ENCODE peak calls at places on chromosome 9, in eight cellular contexts. One of them, this sample, is unnamed.

GRCh38 chr9:72363908-72364678 is 915 bp downstream of the ZFAND5 start:
- DNase-seq in COR-L47: peak
- DNase-seq in activated CD4-positive, alpha-beta T cell treated with anti-CD3 and anti-CD28 coated beads for 48 hours: peak
- DNase-seq in epithelial cell of esophagus: peak
- DNase-seq in adrenal gland: peak
- DNase-seq in activated CD8-positive, alpha-beta T cell treated with anti-CD3 and anti-CD28 coated beads for 36 hours: peak
- DNase-seq in RPMI8226: peak
- DNase-seq in naive B cell: peak
- DNase-seq in this sample: peak

GRCh38 chr9:127793093-127793708 is 7.4 kb downstream of the CDK9 start:
- DNase-seq in naive B cell: no peak
- DNase-seq in activated CD4-positive, alpha-beta T cell treated with anti-CD3 and anti-CD28 coated beads for 48 hours: no peak
- DNase-seq in epithelial cell of esophagus: no peak
- DNase-seq in adrenal gland: no peak
- DNase-seq in RPMI8226: no peak
- DNase-seq in activated CD8-positive, alpha-beta T cell treated with anti-CD3 and anti-CD28 coated beads for 36 hours: no peak
- DNase-seq in COR-L47: no peak
- DNase-seq in this sample: no peak

GRCh38 chr9:120692901-120693573 is 21.2 kb downstream of the MEGF9 start:
- DNase-seq in adrenal gland: no peak
- DNase-seq in epithelial cell of esophagus: no peak
- DNase-seq in naive B cell: peak
- DNase-seq in COR-L47: no peak
- DNase-seq in activated CD8-positive, alpha-beta T cell treated with anti-CD3 and anti-CD28 coated beads for 36 hours: no peak
- DNase-seq in activated CD4-positive, alpha-beta T cell treated with anti-CD3 and anti-CD28 coated beads for 48 hours: no peak
- DNase-seq in RPMI8226: no peak
- DNase-seq in this sample: no peak

GRCh38 chr9:27377147-27377807 is 80.3 kb upstream of the EQTN start:
- DNase-seq in COR-L47: peak
- DNase-seq in adrenal gland: no peak
- DNase-seq in activated CD8-positive, alpha-beta T cell treated with anti-CD3 and anti-CD28 coated beads for 36 hours: no peak
- DNase-seq in naive B cell: no peak
- DNase-seq in RPMI8226: no peak
- DNase-seq in epithelial cell of esophagus: peak
- DNase-seq in activated CD4-positive, alpha-beta T cell treated with anti-CD3 and anti-CD28 coated beads for 48 hours: no peak
- DNase-seq in this sample: no peak

GRCh38 chr9:126471084-126471611 is 142.6 kb upstream of the LMX1B start:
- DNase-seq in epithelial cell of esophagus: no peak
- DNase-seq in activated CD4-positive, alpha-beta T cell treated with anti-CD3 and anti-CD28 coated beads for 48 hours: peak
- DNase-seq in adrenal gland: peak
- DNase-seq in activated CD8-positive, alpha-beta T cell treated with anti-CD3 and anti-CD28 coated beads for 36 hours: peak
- DNase-seq in naive B cell: peak
- DNase-seq in COR-L47: no peak
- DNase-seq in RPMI8226: peak
- DNase-seq in this sample: peak

GRCh38 chr9:129278391-129279237 is 100.6 kb upstream of the IER5L start:
- DNase-seq in activated CD8-positive, alpha-beta T cell treated with anti-CD3 and anti-CD28 coated beads for 36 hours: no peak
- DNase-seq in epithelial cell of esophagus: peak
- DNase-seq in COR-L47: peak
- DNase-seq in naive B cell: no peak
- DNase-seq in RPMI8226: peak
- DNase-seq in activated CD4-positive, alpha-beta T cell treated with anti-CD3 and anti-CD28 coated beads for 48 hours: peak
- DNase-seq in adrenal gland: no peak
- DNase-seq in this sample: no peak

GRCh38 chr9:80028501-80028900 is 456.7 kb downstream of the TLE4 start:
- DNase-seq in RPMI8226: no peak
- DNase-seq in activated CD4-positive, alpha-beta T cell treated with anti-CD3 and anti-CD28 coated beads for 48 hours: no peak
- DNase-seq in epithelial cell of esophagus: no peak
- DNase-seq in adrenal gland: no peak
- DNase-seq in naive B cell: no peak
- DNase-seq in COR-L47: no peak
- DNase-seq in activated CD8-positive, alpha-beta T cell treated with anti-CD3 and anti-CD28 coated beads for 36 hours: no peak
- DNase-seq in this sample: no peak

GRCh38 chr9:4855861-4856260 is 63.1 kb downstream of the RCL1 start:
- DNase-seq in activated CD4-positive, alpha-beta T cell treated with anti-CD3 and anti-CD28 coated beads for 48 hours: no peak
- DNase-seq in naive B cell: no peak
- DNase-seq in activated CD8-positive, alpha-beta T cell treated with anti-CD3 and anti-CD28 coated beads for 36 hours: no peak
- DNase-seq in adrenal gland: no peak
- DNase-seq in epithelial cell of esophagus: peak
- DNase-seq in RPMI8226: no peak
- DNase-seq in COR-L47: no peak
- DNase-seq in this sample: no peak

GRCh38 chr9:108058137-108058779 is 568.7 kb upstream of the KLF4 start:
- DNase-seq in adrenal gland: no peak
- DNase-seq in RPMI8226: no peak
- DNase-seq in epithelial cell of esophagus: no peak
- DNase-seq in naive B cell: no peak
- DNase-seq in activated CD8-positive, alpha-beta T cell treated with anti-CD3 and anti-CD28 coated beads for 36 hours: no peak
- DNase-seq in COR-L47: no peak
- DNase-seq in activated CD4-positive, alpha-beta T cell treated with anti-CD3 and anti-CD28 coated beads for 48 hours: no peak
- DNase-seq in this sample: no peak

GRCh38 chr9:6414291-6414690 is 1.3 kb downstream of the UHRF2 start:
- DNase-seq in COR-L47: no peak
- DNase-seq in naive B cell: no peak
- DNase-seq in activated CD8-positive, alpha-beta T cell treated with anti-CD3 and anti-CD28 coated beads for 36 hours: peak
- DNase-seq in RPMI8226: peak
- DNase-seq in epithelial cell of esophagus: peak
- DNase-seq in activated CD4-positive, alpha-beta T cell treated with anti-CD3 and anti-CD28 coated beads for 48 hours: peak
- DNase-seq in adrenal gland: no peak
- DNase-seq in this sample: no peak

GRCh38 chr9:38010918-38011704 is 57.9 kb downstream of the SHB start:
- DNase-seq in activated CD4-positive, alpha-beta T cell treated with anti-CD3 and anti-CD28 coated beads for 48 hours: no peak
- DNase-seq in naive B cell: no peak
- DNase-seq in COR-L47: no peak
- DNase-seq in RPMI8226: peak
- DNase-seq in adrenal gland: no peak
- DNase-seq in epithelial cell of esophagus: no peak
- DNase-seq in activated CD8-positive, alpha-beta T cell treated with anti-CD3 and anti-CD28 coated beads for 36 hours: no peak
- DNase-seq in this sample: no peak

GRCh38 chr9:107862329-107862728 is 372.8 kb upstream of the KLF4 start:
- DNase-seq in activated CD4-positive, alpha-beta T cell treated with anti-CD3 and anti-CD28 coated beads for 48 hours: no peak
- DNase-seq in adrenal gland: no peak
- DNase-seq in activated CD8-positive, alpha-beta T cell treated with anti-CD3 and anti-CD28 coated beads for 36 hours: no peak
- DNase-seq in epithelial cell of esophagus: no peak
- DNase-seq in RPMI8226: no peak
- DNase-seq in naive B cell: no peak
- DNase-seq in COR-L47: no peak
- DNase-seq in this sample: no peak

GRCh38 chr9:85723220-85723619 is 18.5 kb downstream of the AGTPBP1 start:
- DNase-seq in adrenal gland: no peak
- DNase-seq in RPMI8226: no peak
- DNase-seq in activated CD8-positive, alpha-beta T cell treated with anti-CD3 and anti-CD28 coated beads for 36 hours: peak
- DNase-seq in COR-L47: no peak
- DNase-seq in activated CD4-positive, alpha-beta T cell treated with anti-CD3 and anti-CD28 coated beads for 48 hours: peak
- DNase-seq in epithelial cell of esophagus: peak
- DNase-seq in naive B cell: no peak
- DNase-seq in this sample: no peak

GRCh38 chr9:79382468-79382867 is 189.3 kb upstream of the TLE4 start:
- DNase-seq in COR-L47: no peak
- DNase-seq in RPMI8226: no peak
- DNase-seq in adrenal gland: no peak
- DNase-seq in activated CD8-positive, alpha-beta T cell treated with anti-CD3 and anti-CD28 coated beads for 36 hours: peak
- DNase-seq in activated CD4-positive, alpha-beta T cell treated with anti-CD3 and anti-CD28 coated beads for 48 hours: peak
- DNase-seq in naive B cell: no peak
- DNase-seq in epithelial cell of esophagus: peak
- DNase-seq in this sample: no peak